ENCODE peak calls at places on chromosome 10, in four cellular contexts. U is GM23248; Z is stimulated activated CD4-positive, alpha-beta T cell treated with anti-CD3 and anti-CD28 coated beads, Interleukin-4, amount 100 ng/mL, for 48 hours; Y is NCI-H1694 treated with DMSO at 0.1 percent for 48 hours. P is an unnamed sample.

GRCh38 chr10:77251297-77252013 is 386.2 kb downstream of the KCNMA1 start:
- DNase-seq in U (peak), Y (peak), Z (no peak), P (no peak)

GRCh38 chr10:86373251-86373650 is 6.7 kb upstream of the GRID1 start:
- DNase-seq in Z (no peak), Y (no peak), U (no peak), P (no peak)

GRCh38 chr10:59434463-59435326 is 72.3 kb upstream of the FAM13C start:
- DNase-seq in Z (no peak), Y (no peak), U (peak), P (no peak)

GRCh38 chr10:63699785-63700184 is 178.6 kb downstream of the REEP3 start:
- DNase-seq in Y (no peak), Z (no peak), U (peak), P (no peak)

GRCh38 chr10:63128443-63128842 is 4.7 kb upstream of the NRBF2 start:
- DNase-seq in Y (no peak), Z (no peak), U (peak), P (no peak)

GRCh38 chr10:23375366-23375765 is 30.8 kb upstream of the C10orf67 start:
- DNase-seq in Z (no peak), Y (no peak), U (no peak), P (no peak)

GRCh38 chr10:93501650-93502049 is 5.2 kb downstream of the CEP55 start:
- DNase-seq in Y (no peak), Z (no peak), U (peak), P (no peak)

GRCh38 chr10:97090035-97090434 is 95.7 kb downstream of the SLIT1 start:
- DNase-seq in Y (no peak), Z (no peak), U (no peak), P (no peak)

GRCh38 chr10:48604039-48604407 is 850 bp downstream of the ARHGAP22 start:
- DNase-seq in U (peak), Y (no peak), Z (no peak), P (no peak)

GRCh38 chr10:33211123-33211878 is 123.2 kb downstream of the NRP1 start:
- DNase-seq in Z (no peak), U (peak), Y (peak), P (no peak)

GRCh38 chr10:70265032-70265689 is 18.6 kb downstream of the NPFFR1 start:
- DNase-seq in Z (no peak), Y (no peak), U (no peak), P (no peak)

GRCh38 chr10:44278669-44279337 is 106.1 kb downstream of the CXCL12 start:
- DNase-seq in U (peak), Y (no peak), Z (no peak), P (no peak)

GRCh38 chr10:114042895-114043531 is 653 bp upstream of the ADRB1 start:
- DNase-seq in Z (no peak), Y (no peak), U (peak), P (no peak)

GRCh38 chr10:102433619-102434046 is 1.3 kb upstream of the CUEDC2 start:
- DNase-seq in Y (no peak), Z (no peak), U (no peak), P (no peak)

GRCh38 chr10:78432582-78432981 is 398.9 kb downstream of the RPS24 start:
- DNase-seq in Y (no peak), Z (no peak), U (no peak), P (no peak)

GRCh38 chr10:76035728-76036409 is 604.4 kb downstream of the LRMDA start:
- DNase-seq in U (no peak), Z (no peak), Y (no peak), P (no peak)

GRCh38 chr10:50563906-50564305 is 59.9 kb downstream of the SGMS1 start:
- DNase-seq in Z (no peak), Y (no peak), U (no peak), P (no peak)

GRCh38 chr10:87966454-87966853 is 103.0 kb downstream of the PTEN start:
- DNase-seq in U (no peak), Y (no peak), Z (no peak), P (no peak)

GRCh38 chr10:44995914-44996633 is 4.6 kb upstream of the ZNF22 start:
- DNase-seq in Y (peak), U (peak), Z (no peak), P (no peak)

GRCh38 chr10:520402-520787 is 169.1 kb downstream of the DIP2C start:
- DNase-seq in Y (no peak), U (peak), Z (no peak), P (no peak)

GRCh38 chr10:76192694-76193304 is 761.4 kb downstream of the LRMDA start:
- DNase-seq in Y (no peak), Z (no peak), U (no peak), P (no peak)

GRCh38 chr10:7892146-7892545 is 73.8 kb downstream of the TAF3 start:
- DNase-seq in Y (no peak), Z (no peak), U (no peak), P (no peak)

GRCh38 chr10:86364551-86365345 is 1.8 kb downstream of the GRID1 start:
- DNase-seq in U (no peak), Y (no peak), Z (no peak), P (no peak)

GRCh38 chr10:33064706-33065105 is 106.7 kb upstream of the ITGB1 start:
- DNase-seq in Y (no peak), U (no peak), Z (no peak), P (no peak)

GRCh38 chr10:128125416-128125943 is 743 bp downstream of the MKI67 start:
- DNase-seq in Z (no peak), U (peak), Y (no peak), P (no peak)

GRCh38 chr10:127619550-127619949 is 70.4 kb downstream of the NPS start:
- DNase-seq in U (no peak), Y (no peak), Z (no peak), P (peak)

GRCh38 chr10:92891885-92892705 is 43.8 kb downstream of the EXOC6 start:
- DNase-seq in U (peak), Z (no peak), Y (no peak), P (peak)

GRCh38 chr10:95560288-95561199 is 627 bp downstream of the SORBS1 start:
- DNase-seq in U (peak), Z (peak), Y (no peak), P (peak)

GRCh38 chr10:121579656-121580055 is 18.6 kb downstream of the FGFR2 start:
- DNase-seq in Y (no peak), U (no peak), Z (no peak), P (no peak)

GRCh38 chr10:71659050-71659738 is 60.4 kb downstream of the C10orf105 start:
- DNase-seq in Y (no peak), U (no peak), Z (no peak), P (peak)

GRCh38 chr10:45063605-45064231 is 63.0 kb downstream of the ZNF22 start:
- DNase-seq in Y (no peak), Z (no peak), U (no peak), P (no peak)

GRCh38 chr10:62056219-62056618 is 154.7 kb downstream of the ARID5B start:
- DNase-seq in U (no peak), Z (no peak), Y (no peak), P (no peak)

GRCh38 chr10:61981460-61981859 is 80.0 kb downstream of the ARID5B start:
- DNase-seq in U (peak), Y (no peak), Z (no peak), P (no peak)

GRCh38 chr10:67098460-67098859 is 172.6 kb downstream of the LRRTM3 start:
- DNase-seq in Y (no peak), U (no peak), Z (no peak), P (no peak)